ENCODE peak calls at places on chromosomes 7 and 10, in seven cellular contexts. K is neural progenitor cell, L is astrocyte, M is keratinocyte, U is GM23248, Y is fibroblast of lung, T is HCT116. O is an unnamed sample.

GRCh38 chr10:6040205-6040604 is 22.0 kb downstream of the IL2RA start:
- DNase-seq in K (no peak), L (no peak), M (no peak), U (no peak), Y (no peak), T (no peak), O (no peak)

GRCh38 chr7:2629740-2630681 is 1.8 kb upstream of the TTYH3 start:
- DNase-seq in K (no peak), L (no peak), M (no peak), U (no peak), Y (no peak), T (no peak), O (peak)

GRCh38 chr10:101485681-101486554 is 102.1 kb downstream of the POLL start:
- DNase-seq in K (peak), L (no peak), M (no peak), U (peak), Y (no peak), T (no peak), O (no peak)

GRCh38 chr7:1922071-1922869 is 252.2 kb downstream of the ELFN1 start:
- DNase-seq in K (no peak), L (no peak), M (no peak), U (peak), Y (no peak), T (no peak), O (no peak)

GRCh38 chr7:319267-319661 is 29.3 kb downstream of the FOXL3 start:
- DNase-seq in K (no peak), L (no peak), M (no peak), U (no peak), Y (no peak), T (no peak), O (no peak)

GRCh38 chr7:86776136-86776535 is 132.4 kb downstream of the GRM3 start:
- DNase-seq in K (no peak), L (no peak), M (no peak), U (no peak), Y (no peak), T (no peak), O (no peak)

GRCh38 chr10:46560381-46560780 is 3.9 kb upstream of the GPRIN2 start:
- DNase-seq in K (no peak), L (no peak), M (no peak), U (no peak), Y (no peak), T (no peak), O (no peak)

GRCh38 chr10:48774416-48775205 is 89.9 kb downstream of the WDFY4 start:
- DNase-seq in K (no peak), L (no peak), M (no peak), U (no peak), Y (no peak), T (no peak), O (no peak)

GRCh38 chr10:88243847-88244730 is 339.0 kb downstream of the RNLS start:
- DNase-seq in K (no peak), L (peak), M (no peak), U (no peak), Y (peak), T (no peak), O (no peak)

GRCh38 chr10:30098624-30099023 is 39.2 kb upstream of the JCAD start:
- DNase-seq in K (no peak), L (peak), M (peak), U (peak), Y (peak), T (no peak), O (peak)

GRCh38 chr10:47425813-47426419 is 41.8 kb upstream of the ZNF488 start:
- DNase-seq in K (no peak), L (no peak), M (no peak), U (no peak), Y (no peak), T (no peak), O (no peak)

DNA sequence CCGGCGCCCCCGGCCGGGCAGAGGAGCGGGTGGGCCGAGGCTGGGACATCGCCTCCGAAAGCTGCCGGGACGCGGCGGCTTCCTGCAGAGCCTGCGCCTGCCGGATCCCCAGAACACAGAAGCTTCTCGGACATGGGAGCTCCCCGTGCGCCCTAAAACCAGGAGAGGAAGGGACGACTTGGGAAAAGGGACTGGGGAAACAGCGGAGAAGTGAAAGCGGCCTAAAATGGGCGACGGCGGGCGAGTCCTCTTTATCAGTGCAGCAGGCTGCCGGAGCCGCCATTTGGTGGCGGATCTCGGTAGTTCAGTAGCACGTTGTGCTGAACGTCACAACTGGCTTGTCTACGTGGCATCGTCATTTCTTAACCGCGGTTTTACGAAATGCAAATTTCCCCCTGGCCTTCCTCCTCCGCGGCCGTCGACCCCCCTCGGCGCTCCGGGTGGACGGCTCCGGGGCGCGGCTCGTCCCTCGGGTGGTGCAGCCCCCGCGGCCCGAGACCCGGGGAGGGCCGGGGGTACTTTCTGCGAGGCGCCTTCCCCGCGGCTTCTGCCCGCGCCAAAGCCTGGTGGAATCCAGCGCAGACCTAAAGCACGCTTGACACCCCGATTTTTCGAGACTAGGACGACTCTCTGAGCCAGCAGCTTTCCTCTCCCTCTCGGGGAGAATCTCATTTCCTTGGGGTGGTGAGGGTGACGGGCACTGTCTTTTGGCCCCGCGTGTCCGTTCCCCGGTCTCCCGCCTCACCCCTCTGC is 9.9 kb upstream of the SPAG6 start:
- DNase-seq in K (peak), L (peak), M (no peak), U (peak), Y (peak), T (no peak), O (peak)
- TF ChIP-seq EZH2 in K (peak), L (peak), M (peak), U (no peak), Y (no peak), T (no peak), O (no peak)

GRCh38 chr10:74113546-74113945 is 37.1 kb downstream of the AP3M1 start:
- DNase-seq in K (no peak), L (no peak), M (no peak), U (peak), Y (peak), T (no peak), O (peak)
- H3K9ac ChIP-seq in K (no peak), L (no peak), M (no peak), U (peak), Y (no peak), T (no peak), O (no peak)

GRCh38 chr7:50304911-50305621 is 550 bp downstream of the IKZF1 start:
- DNase-seq in K (peak), L (no peak), M (no peak), U (no peak), Y (no peak), T (no peak), O (no peak)
- TF ChIP-seq EZH2 in K (peak), L (peak), M (peak), U (peak), Y (peak), T (no peak), O (peak)

GRCh38 chr7:120273476-120273975 is 551 bp downstream of the KCND2 start:
- DNase-seq in K (peak), L (peak), M (no peak), U (peak), Y (peak), T (no peak), O (peak)

GRCh38 chr7:120272896-120273475 is at the start of gene KCND2:
- DNase-seq in K (peak), L (no peak), M (no peak), U (peak), Y (no peak), T (no peak), O (no peak)

GRCh38 chr7:120274899-120275298 is 1.9 kb downstream of the KCND2 start:
- DNase-seq in K (no peak), L (no peak), M (no peak), U (no peak), Y (no peak), T (no peak), O (no peak)

GRCh38 chr7:120274482-120274881 is 1.5 kb downstream of the KCND2 start:
- DNase-seq in K (peak), L (no peak), M (no peak), U (no peak), Y (no peak), T (no peak), O (no peak)

GRCh38 chr7:120272261-120272895 is 597 bp upstream of the KCND2 start:
- DNase-seq in K (peak), L (peak), M (peak), U (peak), Y (peak), T (peak), O (peak)
- H3K9ac ChIP-seq in K (no peak), L (peak), M (no peak), U (peak), Y (peak), T (no peak), O (no peak)

GRCh38 chr10:11003739-11004515 is 13.7 kb upstream of the CELF2 start:
- DNase-seq in K (no peak), L (peak), M (no peak), U (peak), Y (no peak), T (no peak), O (no peak)

GRCh38 chr10:11006428-11006825 is 11.2 kb upstream of the CELF2 start:
- DNase-seq in K (no peak), L (no peak), M (no peak), U (no peak), Y (no peak), T (no peak), O (no peak)

GRCh38 chr10:11005626-11006427 is 11.8 kb upstream of the CELF2 start:
- DNase-seq in K (no peak), L (no peak), M (no peak), U (no peak), Y (no peak), T (no peak), O (no peak)

GRCh38 chr10:11002485-11002884 is 15.2 kb upstream of the CELF2 start:
- DNase-seq in K (no peak), L (no peak), M (no peak), U (no peak), Y (no peak), T (no peak), O (no peak)

GRCh38 chr10:11002916-11003315 is 14.8 kb upstream of the CELF2 start:
- DNase-seq in K (no peak), L (no peak), M (no peak), U (no peak), Y (no peak), T (no peak), O (no peak)
- TF ChIP-seq EZH2 in K (no peak), L (no peak), M (no peak), U (no peak), Y (no peak), T (no peak), O (no peak)

O was measured in mammary epithelial cell.